ENCODE peak calls at places on chromosomes 11 and 22, in nine cellular contexts. Z is GM12865, J is fibroblast of lung, Y is neural crest cell, W is neural progenitor cell, A is testis, I is H9, P is ascending aorta, K is nephron progenitor cell. D is an unnamed sample.

GRCh38 chr22:36136988-36137387 is 23.6 kb downstream of the APOL3 start:
- DNase-seq in Z (no peak), J (no peak), Y (no peak), W (no peak), A (no peak), I (no peak), P (no peak), K (no peak), D (no peak)

GRCh38 chr11:34492806-34493414 is 20.7 kb downstream of the ELF5 start:
- DNase-seq in Z (peak; percentile 65), J (peak; percentile 48), Y (peak; percentile 72), W (peak; percentile 79), A (peak; percentile 87), I (peak; percentile 44), P (peak; percentile 72), K (peak; percentile 70), D (no peak)

GRCh38 chr11:3849297-3849874 is 6.1 kb upstream of the STIM1 start:
- DNase-seq in Z (peak; percentile 58), J (no peak), Y (peak; percentile 54), W (peak; percentile 55), A (peak; percentile 32), I (no peak), P (no peak), K (no peak), D (no peak)

GRCh38 chr22:45200862-45201511 is 37.3 kb downstream of the NUP50 start:
- DNase-seq in Z (no peak), J (peak; percentile 93), Y (no peak), W (no peak), A (no peak), I (peak; percentile 24), P (no peak), K (no peak), D (no peak)

GRCh38 chr11:61971177-61972111 is 4.0 kb upstream of the FTH1 start:
- DNase-seq in Z (peak; percentile 93), J (peak; percentile 99), Y (peak; percentile 71), W (peak; percentile 94), A (peak; percentile 98), I (peak; percentile 99), P (peak; percentile 99), K (peak; percentile 85), D (peak; percentile 98)

GRCh38 chr22:27347951-27348350 is 453.6 kb downstream of the MN1 start:
- DNase-seq in Z (no peak), J (peak; percentile 82), Y (no peak), W (peak; percentile 44), A (no peak), I (no peak), P (no peak), K (no peak), D (no peak)

GRCh38 chr11:35006389-35007128 is 90.1 kb downstream of the PDHX start:
- DNase-seq in Z (peak; percentile 95), J (peak; percentile 41), Y (no peak), W (no peak), A (no peak), I (no peak), P (no peak), K (no peak), D (no peak)

GRCh38 chr22:24994070-24994763 is 41.7 kb downstream of the KIAA1671 start:
- DNase-seq in Z (no peak), J (peak; percentile 68), Y (no peak), W (peak; percentile 31), A (no peak), I (peak; percentile 79), P (no peak), K (no peak), D (no peak)

GRCh38 chr11:26741036-26741435 is 19.2 kb upstream of the SLC5A12 start:
- DNase-seq in Z (no peak), J (peak; percentile 76), Y (no peak), W (peak; percentile 56), A (no peak), I (no peak), P (no peak), K (no peak), D (no peak)

GRCh38 chr11:133681901-133682300 is 149.6 kb upstream of the OPCML start:
- DNase-seq in Z (no peak), J (no peak), Y (no peak), W (peak; percentile 28), A (no peak), I (peak; percentile 49), P (no peak), K (no peak), D (no peak)
- TF ChIP-seq CTCF in Z (no peak), J (no peak), Y (peak; percentile 35), W (peak; percentile 46), A (no peak), I (peak; percentile 66), P (no peak), K (peak; percentile 26), D (no peak)

DNA sequence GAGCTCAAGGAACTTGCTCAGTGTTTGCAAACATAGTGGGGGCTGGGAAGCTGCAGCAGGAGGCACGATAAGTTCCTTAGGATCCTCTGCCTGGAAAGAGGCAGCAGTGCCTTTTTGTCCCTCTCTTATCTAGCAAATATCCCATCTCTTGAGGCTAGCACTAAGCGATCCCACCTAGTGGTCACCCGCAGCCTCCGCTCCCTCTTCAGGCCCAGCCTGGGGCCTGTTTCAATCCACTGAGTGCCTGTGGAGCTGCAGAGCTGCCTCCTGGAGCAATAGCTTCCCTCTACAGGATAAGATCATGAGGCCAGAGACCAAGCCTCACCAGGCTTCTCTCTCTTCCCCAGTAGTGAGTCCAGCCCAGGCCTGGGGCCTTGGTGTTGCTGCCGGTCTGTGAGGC is 65.8 kb downstream of the SLC22A12 start:
- DNase-seq in Z (no peak), J (no peak), Y (no peak), W (peak; percentile 77), A (no peak), I (peak; percentile 79), P (peak; percentile 59), K (peak; percentile 45), D (no peak)
- TF ChIP-seq CTCF in Z (no peak), J (no peak), Y (peak; percentile 46), W (peak; percentile 62), A (no peak), I (peak; percentile 81), P (no peak), K (peak; percentile 49), D (no peak)

GRCh38 chr22:41256254-41256897 is 15.6 kb upstream of the CHADL start:
- DNase-seq in Z (no peak), J (peak; percentile 46), Y (no peak), W (no peak), A (no peak), I (no peak), P (no peak), K (no peak), D (no peak)
- TF ChIP-seq CTCF in Z (no peak), J (peak; percentile 14), Y (no peak), W (no peak), A (no peak), I (no peak), P (no peak), K (no peak), D (no peak)

DNA sequence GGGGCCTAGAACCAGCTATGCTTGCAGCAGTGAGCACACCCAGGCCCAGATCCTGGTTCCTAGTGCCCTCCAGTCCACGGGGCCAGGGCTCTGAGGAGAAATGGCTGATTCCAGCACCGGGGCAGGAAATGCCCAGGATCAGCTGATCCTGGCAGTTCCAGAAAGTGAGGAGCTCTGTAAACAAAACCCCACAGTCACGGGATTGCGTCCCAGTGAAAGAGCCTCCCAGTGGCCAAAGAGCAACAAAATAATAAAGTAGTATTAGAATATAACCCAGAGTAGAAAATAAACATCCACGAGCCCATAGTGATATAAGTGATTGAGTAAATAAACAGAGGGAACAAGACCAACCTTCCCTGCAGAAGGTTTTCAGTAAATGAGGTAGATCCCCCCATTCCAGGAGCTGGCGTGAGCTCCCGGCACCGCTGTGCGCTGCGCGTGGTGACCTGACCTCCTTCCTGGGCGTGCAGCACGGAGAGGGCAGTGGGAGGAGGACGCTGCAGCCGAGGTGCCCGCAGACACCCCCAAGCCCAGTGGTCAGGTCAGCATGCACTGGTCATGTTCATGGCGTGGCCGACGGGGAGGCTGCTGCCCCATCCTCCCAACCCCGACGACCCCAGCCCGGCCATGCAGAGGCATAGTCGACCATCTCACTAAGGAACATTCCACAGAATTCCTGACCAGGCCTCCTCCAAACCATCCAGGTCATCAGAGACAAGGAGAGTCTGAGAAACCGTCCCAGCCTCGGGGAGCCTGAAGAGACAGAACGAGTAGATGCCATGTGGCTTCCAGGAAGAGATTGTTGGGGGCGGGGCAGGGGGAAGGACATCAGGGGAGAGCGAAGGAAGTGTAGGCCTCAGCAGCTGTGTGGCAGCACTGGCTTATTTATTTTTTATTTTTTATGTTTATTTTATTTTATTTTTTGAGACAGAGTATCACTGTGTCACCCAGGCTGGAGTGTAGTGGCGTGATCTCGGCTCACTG is 19.9 kb downstream of the PTDSS2 start:
- DNase-seq in Z (no peak), J (peak; percentile 47), Y (no peak), W (no peak), A (peak; percentile 81), I (no peak), P (peak; percentile 80), K (no peak), D (no peak)
- TF ChIP-seq CTCF in Z (no peak), J (peak; percentile 24), Y (no peak), W (no peak), A (no peak), I (no peak), P (no peak), K (no peak), D (peak; percentile 40)

GRCh38 chr22:43849731-43850130 is 12.6 kb downstream of the SULT4A1 start:
- DNase-seq in Z (no peak), J (no peak), Y (no peak), W (no peak), A (no peak), I (peak; percentile 21), P (peak; percentile 27), K (no peak), D (no peak)

GRCh38 chr22:43850529-43850928 is 11.8 kb downstream of the SULT4A1 start:
- DNase-seq in Z (no peak), J (no peak), Y (no peak), W (no peak), A (no peak), I (peak; percentile 20), P (peak; percentile 31), K (no peak), D (no peak)

GRCh38 chr22:43846966-43847365 is 15.3 kb downstream of the SULT4A1 start:
- DNase-seq in Z (no peak), J (no peak), Y (no peak), W (no peak), A (no peak), I (no peak), P (no peak), K (no peak), D (no peak)

GRCh38 chr22:43847376-43848289 is 14.7 kb downstream of the SULT4A1 start:
- DNase-seq in Z (no peak), J (no peak), Y (no peak), W (no peak), A (no peak), I (peak; percentile 24), P (peak; percentile 42), K (no peak), D (no peak)

GRCh38 chr22:43848366-43849171 is 13.7 kb downstream of the SULT4A1 start:
- DNase-seq in Z (peak; percentile 19), J (peak; percentile 30), Y (no peak), W (peak; percentile 61), A (peak; percentile 44), I (peak; percentile 49), P (peak; percentile 53), K (no peak), D (no peak)
- TF ChIP-seq CTCF in Z (peak; percentile 23), J (peak; percentile 39), Y (peak; percentile 56), W (peak; percentile 55), A (peak; percentile 24), I (peak; percentile 64), P (no peak), K (peak; percentile 39), D (peak; percentile 31)

D was measured in osteocyte.